ENCODE peak calls at places on chromosomes 7 and 10, in seven cellular contexts. N is fibroblast of lung; E is heart left ventricle; K is CD8-positive, alpha-beta T cell; D is foreskin fibroblast; I is tibial artery; Z is fibroblast of pulmonary artery. C is an unnamed sample.

GRCh38 chr10:69636626-69637550 is 6.8 kb downstream of the FAM241B start:
- DNase-seq in E (no peak), K (peak; percentile 22), Z (peak; percentile 10), I (no peak), D (no peak), N (no peak), C (no peak)

GRCh38 chr7:126574276-126574675 is 678.5 kb downstream of the GRM8 start:
- DNase-seq in N (no peak), Z (peak; percentile 29), D (no peak), K (no peak), I (no peak), E (no peak), C (no peak)

GRCh38 chr10:93083743-93084539 is 10.2 kb downstream of the CYP26A1 start:
- DNase-seq in N (no peak), E (no peak), Z (no peak), K (no peak), I (no peak), D (no peak), C (no peak)

GRCh38 chr10:24790073-24790472 is 66.4 kb upstream of the ARHGAP21 start:
- DNase-seq in N (no peak), D (no peak), I (no peak), K (no peak), E (no peak), Z (no peak), C (no peak)

GRCh38 chr10:34003561-34003960 is 669.1 kb upstream of the NRP1 start:
- DNase-seq in I (no peak), D (no peak), Z (no peak), K (no peak), N (no peak), E (no peak), C (no peak)

GRCh38 chr7:3332308-3332707 is 31.3 kb downstream of the SDK1 start:
- DNase-seq in Z (no peak), N (no peak), E (no peak), I (no peak), K (no peak), D (no peak), C (no peak)

GRCh38 chr10:5076615-5077014 is 17.6 kb upstream of the AKR1C3 start:
- DNase-seq in E (no peak), K (no peak), I (no peak), N (peak; percentile 25), D (no peak), Z (no peak), C (no peak)

GRCh38 chr10:129570185-129570584 is 103.1 kb downstream of the MGMT start:
- DNase-seq in D (no peak), N (no peak), K (no peak), I (no peak), E (no peak), Z (no peak), C (no peak)

GRCh38 chr10:66151346-66151745 is 774.5 kb upstream of the LRRTM3 start:
- DNase-seq in N (peak; percentile 59), I (no peak), K (no peak), E (no peak), Z (peak; percentile 0), D (no peak), C (no peak)

GRCh38 chr7:65509368-65510186 is 135.9 kb downstream of the ZNF92 start:
- DNase-seq in I (no peak), D (no peak), Z (no peak), K (peak; percentile 13), E (no peak), N (no peak), C (no peak)

GRCh38 chr7:93147358-93147757 is 827 bp downstream of the SAMD9L start:
- DNase-seq in Z (peak; percentile 63), D (peak; percentile 35), E (peak; percentile 40), K (peak; percentile 49), N (peak; percentile 66), I (no peak), C (no peak)

GRCh38 chr10:5589963-5590511 is 65.3 kb downstream of the CALML3 start:
- DNase-seq in N (peak; percentile 47), D (no peak), Z (peak; percentile 39), I (no peak), K (no peak), E (no peak), C (peak; percentile 17)

GRCh38 chr10:102660891-102661613 is 16.8 kb downstream of the TRIM8 start:
- DNase-seq in N (peak; percentile 84), K (peak; percentile 60), E (peak; percentile 80), I (no peak), Z (peak; percentile 71), D (peak; percentile 80), C (no peak)

GRCh38 chr10:126425473-126426065 is 37.3 kb upstream of the ADAM12 start:
- DNase-seq in N (no peak), K (no peak), I (no peak), Z (no peak), E (no peak), D (no peak), C (no peak)

GRCh38 chr7:70694909-70695803 is 436.8 kb upstream of the GALNT17 start:
- DNase-seq in I (peak; percentile 31), K (peak; percentile 13), D (no peak), N (peak; percentile 43), E (no peak), Z (peak; percentile 22), C (no peak)

GRCh38 chr10:104076743-104077160 is 8.9 kb downstream of the COL17A1 start:
- DNase-seq in I (peak; percentile 44), E (peak; percentile 67), Z (peak; percentile 94), N (peak; percentile 53), D (peak; percentile 69), K (no peak), C (no peak)

DNA sequence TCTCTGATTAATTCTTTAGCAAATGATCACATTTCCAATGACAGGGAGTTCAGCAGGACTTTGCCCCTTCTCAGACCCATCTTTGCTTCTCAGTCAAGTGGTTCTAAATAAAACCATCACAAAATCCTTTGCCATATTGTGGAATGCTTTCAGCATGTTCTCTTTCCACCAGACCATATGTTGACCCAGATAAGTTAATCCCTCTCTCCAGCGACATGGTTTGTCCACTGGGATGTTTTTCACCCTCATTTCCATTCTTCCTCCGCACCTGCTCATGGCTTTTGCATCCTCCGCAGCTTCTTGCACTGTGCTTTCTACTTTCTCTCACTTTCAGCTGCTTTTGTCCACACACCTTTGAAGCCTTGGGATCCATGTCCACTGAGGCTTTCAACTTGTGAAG is 52.4 kb upstream of the WAC start:
- DNase-seq in I (no peak), K (no peak), D (no peak), Z (no peak), N (no peak), E (no peak), C (no peak)
- H3K4me3 ChIP-seq in I (no peak overlapping the region), K (no peak overlapping the region), D (no peak overlapping the region), Z (no peak overlapping the region), N (no peak overlapping the region), E (no peak overlapping the region), C (no peak overlapping the region)

GRCh38 chr7:1865000-1865808 is 195.1 kb downstream of the ELFN1 start:
- DNase-seq in N (no peak), E (no peak), I (no peak), D (no peak), Z (no peak), K (no peak), C (no peak)

GRCh38 chr7:1864126-1864940 is 194.3 kb downstream of the ELFN1 start:
- DNase-seq in I (no peak), D (no peak), K (no peak), N (no peak), Z (no peak), E (no peak), C (no peak)

GRCh38 chr7:1867326-1867725 is 197.2 kb downstream of the ELFN1 start:
- DNase-seq in I (no peak), K (no peak), D (no peak), E (no peak), N (no peak), Z (no peak), C (no peak)

GRCh38 chr7:1866601-1867000 is 196.5 kb downstream of the ELFN1 start:
- DNase-seq in I (no peak), K (no peak), D (no peak), E (no peak), N (no peak), Z (no peak), C (no peak)

DNA sequence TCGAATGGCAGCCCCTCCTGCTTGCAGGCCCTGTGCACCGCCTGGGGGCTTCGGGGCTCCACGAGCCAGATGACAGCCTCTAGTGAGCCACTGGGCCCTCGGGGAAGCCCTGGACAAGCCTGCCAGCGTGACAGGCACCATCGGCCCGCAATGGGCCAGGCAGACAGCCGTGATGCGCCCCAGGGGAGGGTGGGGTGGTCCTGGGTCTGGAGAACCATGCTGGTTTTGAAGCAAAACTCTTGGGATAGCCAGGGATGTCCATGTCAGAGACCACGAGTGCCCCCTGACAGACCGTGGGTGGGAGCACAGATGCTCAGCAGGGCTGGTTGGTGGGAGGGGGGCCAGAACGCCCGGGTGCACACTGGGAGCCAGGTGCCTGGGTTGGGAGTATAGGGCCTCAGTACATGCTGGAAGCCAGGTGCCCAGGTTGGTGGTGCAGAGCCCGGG is 195.8 kb downstream of the ELFN1 start:
- DNase-seq in N (no peak), K (no peak), I (no peak), Z (no peak), E (no peak), D (no peak), C (no peak)
- TF ChIP-seq CTCF in N (no peak), K (no peak), I (no peak), Z (no peak), E (no peak), D (no peak), C (no peak)

DNA sequence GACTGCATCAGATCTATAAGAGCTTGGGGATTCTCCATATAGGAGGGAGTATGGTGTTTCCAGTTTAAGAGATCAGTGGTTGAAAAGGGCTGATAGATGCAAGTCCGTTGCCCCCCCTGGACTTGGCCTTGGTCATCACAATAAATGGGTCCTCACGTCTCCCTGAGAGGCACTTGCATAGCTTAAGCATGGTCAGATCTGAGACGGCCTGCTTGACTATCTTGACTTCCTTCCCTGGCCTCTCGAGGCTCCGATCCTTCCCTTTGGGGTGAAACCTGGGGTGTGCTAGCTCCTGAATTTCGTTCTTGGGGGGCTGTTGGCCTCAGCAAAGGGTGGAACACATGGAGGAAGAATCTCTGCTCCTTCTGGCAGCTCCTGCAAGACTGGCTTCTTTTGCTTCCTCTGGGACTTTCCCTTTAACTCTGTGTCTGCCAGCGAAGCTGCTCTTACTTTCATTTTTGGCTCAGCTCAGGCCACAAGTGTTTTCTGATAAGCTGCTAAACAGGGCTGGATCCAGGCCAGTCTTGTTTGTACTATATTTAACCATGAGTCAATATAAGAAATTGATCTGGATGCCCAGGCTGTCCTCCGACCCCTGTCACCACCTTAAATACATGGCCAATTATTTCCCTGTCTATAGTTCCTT is 11.2 kb upstream of the ZNF485 start:
- DNase-seq in Z (peak; percentile 56), I (no peak), D (peak; percentile 26), E (no peak), K (no peak), N (peak; percentile 57), C (no peak)
- H3K4me3 ChIP-seq in Z (peak overlapping the region; percentile 20), I (no peak overlapping the region), D (peak overlapping the region; percentile 36), E (peak overlapping the region; percentile 29), K (peak overlapping the region; percentile 26), N (peak overlapping the region; percentile 44), C (peak overlapping the region; percentile 40)

DNA sequence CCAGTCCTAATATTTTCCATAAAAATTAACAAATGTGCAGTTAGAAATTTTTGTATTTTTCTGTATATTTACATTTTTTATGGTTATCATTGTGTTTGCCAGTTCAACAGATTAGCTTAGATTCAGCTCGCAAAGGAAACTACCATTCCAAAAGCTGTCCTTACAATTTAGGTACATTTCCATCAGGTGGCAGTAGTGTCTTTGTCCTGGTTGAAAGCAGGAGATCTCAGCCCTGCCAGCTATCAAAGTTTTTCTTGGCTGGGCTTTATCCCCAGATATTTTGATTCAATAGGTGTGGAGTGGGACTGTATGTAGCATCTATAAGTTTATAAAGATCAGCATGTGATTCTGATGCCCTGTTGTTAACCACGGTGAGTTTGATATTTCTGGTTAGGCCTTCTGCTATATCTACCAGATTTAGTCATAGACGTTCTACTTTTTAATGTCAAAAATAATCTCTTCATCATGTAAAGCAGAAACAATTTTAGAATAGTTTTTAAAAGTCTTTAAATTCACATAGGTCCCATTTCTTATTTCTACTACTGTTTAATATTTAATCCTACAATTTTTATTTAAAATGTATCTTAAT is 15.5 kb upstream of the ICA1 start:
- DNase-seq in K (no peak), D (no peak), I (no peak), Z (no peak), N (no peak), E (no peak), C (no peak)
- TF ChIP-seq CTCF in K (no peak), D (no peak), I (no peak), Z (no peak), N (no peak), E (peak; percentile 25), C (no peak)

C was measured in AG04449.